ENCODE peak calls at places on chromosome 21, in ten cellular contexts. B is HS-5, H is HL-60, S is heart left ventricle, Q is GM20000, Y is fibroblast of mammary gland, J is AG04450, X is GM03348, U is ureter, D is SW 1271. R is an unnamed sample.

GRCh38 chr21:36910581-36911307 is 55.7 kb downstream of the HLCS start:
- DNase-seq in B (no peak), H (no peak), S (no peak), Q (no peak), Y (peak), J (peak), X (peak), U (no peak), D (no peak), R (no peak)

GRCh38 chr21:45294509-45295291 is 7.0 kb upstream of the POFUT2 start:
- DNase-seq in B (no peak), H (no peak), S (peak), Q (no peak), Y (peak), J (peak), X (peak), U (peak), D (no peak), R (peak)

GRCh38 chr21:36504067-36505058 is 24.4 kb upstream of the CLDN14 start:
- DNase-seq in B (peak), H (peak), S (no peak), Q (peak), Y (peak), J (peak), X (peak), U (peak), D (no peak), R (no peak)

GRCh38 chr21:24217141-24217540 is 1390.1 kb downstream of the MRPL39 start:
- DNase-seq in B (no peak), H (no peak), S (no peak), Q (no peak), Y (no peak), J (no peak), X (no peak), U (no peak), D (no peak), R (no peak)

GRCh38 chr21:29371464-29371863 is 72.7 kb downstream of the BACH1 start:
- DNase-seq in B (no peak), H (no peak), S (no peak), Q (no peak), Y (peak), J (no peak), X (no peak), U (no peak), D (no peak), R (no peak)

GRCh38 chr21:46097826-46098286 is at the start of gene COL6A2:
- DNase-seq in B (no peak), H (no peak), S (peak), Q (peak), Y (peak), J (no peak), X (peak), U (peak), D (no peak), R (no peak)

GRCh38 chr21:45818904-45819285 is 162.7 kb upstream of the COL6A1 start:
- DNase-seq in B (peak), H (peak), S (no peak), Q (no peak), Y (peak), J (no peak), X (peak), U (peak), D (no peak), R (peak)

GRCh38 chr21:15604424-15604823 is 125.4 kb upstream of the USP25 start:
- DNase-seq in B (peak), H (no peak), S (no peak), Q (no peak), Y (peak), J (no peak), X (peak), U (no peak), D (no peak), R (peak)

GRCh38 chr21:28480091-28480869 is 512.4 kb downstream of the LTN1 start:
- DNase-seq in B (no peak), H (no peak), S (no peak), Q (no peak), Y (no peak), J (no peak), X (no peak), U (no peak), D (no peak), R (no peak)

GRCh38 chr21:17270234-17270633 is 242.6 kb upstream of the CXADR start:
- DNase-seq in B (no peak), H (no peak), S (no peak), Q (no peak), Y (peak), J (peak), X (peak), U (no peak), D (peak), R (no peak)